ENCODE peak calls at places on chromosomes 2 and 18, in nine cellular contexts. One of them, this sample, is unnamed.

GRCh38 chr2:208097313-208097712 is 27.0 kb downstream of the CRYGD start:
- DNase-seq in PC-3: no peak
- DNase-seq in endothelial cell of umbilical vein: no peak
- DNase-seq in epithelial cell of proximal tubule: no peak
- DNase-seq in cardiac fibroblast: no peak
- DNase-seq in HCT116: no peak
- DNase-seq in HepG2: no peak
- DNase-seq in IMR-90: no peak
- DNase-seq in heart left ventricle: no peak
- DNase-seq in this sample: no peak

GRCh38 chr2:240997141-240997855 is 1.1 kb upstream of the SNED1 start:
- DNase-seq in PC-3: no peak
- DNase-seq in endothelial cell of umbilical vein: peak; percentile 64
- DNase-seq in epithelial cell of proximal tubule: no peak
- DNase-seq in cardiac fibroblast: peak; percentile 43
- DNase-seq in HCT116: no peak
- DNase-seq in HepG2: peak; percentile 27
- DNase-seq in IMR-90: no peak
- DNase-seq in heart left ventricle: peak; percentile 34
- DNase-seq in this sample: no peak

GRCh38 chr2:136139601-136140000 is 21.7 kb upstream of the CXCR4 start:
- DNase-seq in PC-3: no peak
- DNase-seq in endothelial cell of umbilical vein: no peak
- DNase-seq in epithelial cell of proximal tubule: no peak
- DNase-seq in cardiac fibroblast: no peak
- DNase-seq in HCT116: no peak
- DNase-seq in HepG2: no peak
- DNase-seq in IMR-90: no peak
- DNase-seq in heart left ventricle: no peak
- DNase-seq in this sample: no peak

GRCh38 chr18:79784965-79785770 is 12.6 kb upstream of the KCNG2 start:
- DNase-seq in PC-3: no peak
- DNase-seq in endothelial cell of umbilical vein: no peak
- DNase-seq in epithelial cell of proximal tubule: no peak
- DNase-seq in cardiac fibroblast: peak; percentile 53
- DNase-seq in HCT116: no peak
- DNase-seq in HepG2: no peak
- DNase-seq in IMR-90: peak; percentile 32
- DNase-seq in heart left ventricle: no peak
- DNase-seq in this sample: no peak

GRCh38 chr2:149080964-149081363 is 42.5 kb downstream of the LYPD6B start:
- DNase-seq in PC-3: no peak
- DNase-seq in endothelial cell of umbilical vein: no peak
- DNase-seq in epithelial cell of proximal tubule: no peak
- DNase-seq in cardiac fibroblast: no peak
- DNase-seq in HCT116: no peak
- DNase-seq in HepG2: no peak
- DNase-seq in IMR-90: no peak
- DNase-seq in heart left ventricle: no peak
- DNase-seq in this sample: no peak

GRCh38 chr2:10283106-10284062 is 19.3 kb upstream of the HPCAL1 start:
- DNase-seq in PC-3: peak; percentile 98
- DNase-seq in endothelial cell of umbilical vein: peak; percentile 65
- DNase-seq in epithelial cell of proximal tubule: no peak
- DNase-seq in cardiac fibroblast: peak; percentile 59
- DNase-seq in HCT116: peak; percentile 88
- DNase-seq in HepG2: peak; percentile 45
- DNase-seq in IMR-90: peak; percentile 87
- DNase-seq in heart left ventricle: no peak
- DNase-seq in this sample: peak; percentile 84

GRCh38 chr18:28183418-28184078 is 6.6 kb upstream of the CDH2 start:
- DNase-seq in PC-3: peak; percentile 73
- DNase-seq in endothelial cell of umbilical vein: no peak
- DNase-seq in epithelial cell of proximal tubule: no peak
- DNase-seq in cardiac fibroblast: peak; percentile 39
- DNase-seq in HCT116: no peak
- DNase-seq in HepG2: peak; percentile 82
- DNase-seq in IMR-90: peak; percentile 46
- DNase-seq in heart left ventricle: no peak
- DNase-seq in this sample: peak; percentile 90

GRCh38 chr2:178306351-178307073 is 112.2 kb downstream of the OSBPL6 start:
- DNase-seq in PC-3: peak; percentile 67
- DNase-seq in endothelial cell of umbilical vein: peak; percentile 65
- DNase-seq in epithelial cell of proximal tubule: no peak
- DNase-seq in cardiac fibroblast: peak; percentile 61
- DNase-seq in HCT116: peak; percentile 24
- DNase-seq in HepG2: peak; percentile 62
- DNase-seq in IMR-90: peak; percentile 58
- DNase-seq in heart left ventricle: peak; percentile 46
- DNase-seq in this sample: no peak

GRCh38 chr2:113407446-113408099 is 29.9 kb upstream of the ZNG1B start:
- DNase-seq in PC-3: peak; percentile 82
- DNase-seq in endothelial cell of umbilical vein: no peak
- DNase-seq in epithelial cell of proximal tubule: no peak
- DNase-seq in cardiac fibroblast: no peak
- DNase-seq in HCT116: peak; percentile 31
- DNase-seq in HepG2: peak; percentile 81
- DNase-seq in IMR-90: peak; percentile 13
- DNase-seq in heart left ventricle: no peak
- DNase-seq in this sample: peak; percentile 5

GRCh38 chr2:63743976-63744331 is 97.7 kb upstream of the UGP2 start:
- DNase-seq in PC-3: no peak
- DNase-seq in endothelial cell of umbilical vein: no peak
- DNase-seq in epithelial cell of proximal tubule: no peak
- DNase-seq in cardiac fibroblast: no peak
- DNase-seq in HCT116: no peak
- DNase-seq in HepG2: no peak
- DNase-seq in IMR-90: no peak
- DNase-seq in heart left ventricle: no peak
- DNase-seq in this sample: no peak

GRCh38 chr18:11047817-11048216 is 101.6 kb downstream of the PIEZO2 start:
- DNase-seq in PC-3: no peak
- DNase-seq in endothelial cell of umbilical vein: no peak
- DNase-seq in epithelial cell of proximal tubule: no peak
- DNase-seq in cardiac fibroblast: no peak
- DNase-seq in HCT116: no peak
- DNase-seq in HepG2: no peak
- DNase-seq in IMR-90: no peak
- DNase-seq in heart left ventricle: no peak
- DNase-seq in this sample: no peak

GRCh38 chr2:223860809-223861738 is 23.7 kb upstream of the AP1S3 start:
- DNase-seq in PC-3: peak; percentile 95
- DNase-seq in endothelial cell of umbilical vein: no peak
- DNase-seq in epithelial cell of proximal tubule: peak; percentile 86
- DNase-seq in cardiac fibroblast: peak; percentile 88
- DNase-seq in HCT116: peak; percentile 82
- DNase-seq in HepG2: peak; percentile 97
- DNase-seq in IMR-90: peak; percentile 77
- DNase-seq in heart left ventricle: no peak
- DNase-seq in this sample: peak; percentile 35
- TF ChIP-seq CTCF in PC-3: peak; percentile 50
- TF ChIP-seq CTCF in endothelial cell of umbilical vein: no peak
- TF ChIP-seq CTCF in epithelial cell of proximal tubule: peak; percentile 41
- TF ChIP-seq CTCF in cardiac fibroblast: peak; percentile 11
- TF ChIP-seq CTCF in HCT116: peak; percentile 25
- TF ChIP-seq CTCF in HepG2: peak; percentile 63
- TF ChIP-seq CTCF in IMR-90: no peak
- TF ChIP-seq CTCF in heart left ventricle: no peak
- TF ChIP-seq CTCF in this sample: no peak

GRCh38 chr2:218293715-218294429 is 1.6 kb upstream of the TMBIM1 start:
- DNase-seq in PC-3: no peak
- DNase-seq in endothelial cell of umbilical vein: no peak
- DNase-seq in epithelial cell of proximal tubule: no peak
- DNase-seq in cardiac fibroblast: no peak
- DNase-seq in HCT116: no peak
- DNase-seq in HepG2: no peak
- DNase-seq in IMR-90: no peak
- DNase-seq in heart left ventricle: no peak
- DNase-seq in this sample: no peak

GRCh38 chr2:218294430-218294999 is 2.2 kb upstream of the TMBIM1 start:
- DNase-seq in PC-3: no peak
- DNase-seq in endothelial cell of umbilical vein: no peak
- DNase-seq in epithelial cell of proximal tubule: no peak
- DNase-seq in cardiac fibroblast: no peak
- DNase-seq in HCT116: no peak
- DNase-seq in HepG2: no peak
- DNase-seq in IMR-90: no peak
- DNase-seq in heart left ventricle: no peak
- DNase-seq in this sample: no peak

GRCh38 chr2:218298314-218298875 is 6.1 kb upstream of the TMBIM1 start:
- DNase-seq in PC-3: no peak
- DNase-seq in endothelial cell of umbilical vein: no peak
- DNase-seq in epithelial cell of proximal tubule: no peak
- DNase-seq in cardiac fibroblast: no peak
- DNase-seq in HCT116: no peak
- DNase-seq in HepG2: no peak
- DNase-seq in IMR-90: no peak
- DNase-seq in heart left ventricle: no peak
- DNase-seq in this sample: no peak

GRCh38 chr2:218295029-218295428 is 2.7 kb upstream of the TMBIM1 start:
- DNase-seq in PC-3: peak; percentile 81
- DNase-seq in endothelial cell of umbilical vein: peak; percentile 90
- DNase-seq in epithelial cell of proximal tubule: no peak
- DNase-seq in cardiac fibroblast: peak; percentile 68
- DNase-seq in HCT116: no peak
- DNase-seq in HepG2: no peak
- DNase-seq in IMR-90: no peak
- DNase-seq in heart left ventricle: no peak
- DNase-seq in this sample: no peak

DNA sequence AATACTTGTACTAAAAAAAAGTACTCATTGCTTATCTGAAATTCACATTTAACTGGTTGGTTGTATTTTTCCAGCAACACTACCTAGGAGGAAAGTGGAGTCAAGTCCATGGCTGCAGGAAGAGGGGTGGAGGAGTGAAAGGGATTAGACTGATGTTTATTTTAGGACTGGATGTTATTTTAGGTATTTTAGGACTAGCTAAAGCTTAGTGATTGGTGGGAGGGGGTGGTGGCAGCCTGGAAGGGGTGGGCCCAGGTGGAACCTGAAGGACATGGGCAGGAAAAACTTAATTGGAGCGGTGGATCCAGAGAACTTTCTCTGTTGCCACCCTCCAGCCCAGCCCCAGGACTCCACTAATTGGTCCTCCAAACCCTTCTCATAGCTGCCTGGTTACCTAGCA is 3.9 kb upstream of the TMBIM1 start:
- DNase-seq in PC-3: no peak
- DNase-seq in endothelial cell of umbilical vein: no peak
- DNase-seq in epithelial cell of proximal tubule: no peak
- DNase-seq in cardiac fibroblast: no peak
- DNase-seq in HCT116: no peak
- DNase-seq in HepG2: no peak
- DNase-seq in IMR-90: no peak
- DNase-seq in heart left ventricle: no peak
- DNase-seq in this sample: no peak
- TF ChIP-seq CTCF in PC-3: no peak
- TF ChIP-seq CTCF in endothelial cell of umbilical vein: no peak
- TF ChIP-seq CTCF in epithelial cell of proximal tubule: no peak
- TF ChIP-seq CTCF in cardiac fibroblast: no peak
- TF ChIP-seq CTCF in HCT116: no peak
- TF ChIP-seq CTCF in HepG2: no peak
- TF ChIP-seq CTCF in IMR-90: no peak
- TF ChIP-seq CTCF in heart left ventricle: no peak
- TF ChIP-seq CTCF in this sample: no peak

DNA sequence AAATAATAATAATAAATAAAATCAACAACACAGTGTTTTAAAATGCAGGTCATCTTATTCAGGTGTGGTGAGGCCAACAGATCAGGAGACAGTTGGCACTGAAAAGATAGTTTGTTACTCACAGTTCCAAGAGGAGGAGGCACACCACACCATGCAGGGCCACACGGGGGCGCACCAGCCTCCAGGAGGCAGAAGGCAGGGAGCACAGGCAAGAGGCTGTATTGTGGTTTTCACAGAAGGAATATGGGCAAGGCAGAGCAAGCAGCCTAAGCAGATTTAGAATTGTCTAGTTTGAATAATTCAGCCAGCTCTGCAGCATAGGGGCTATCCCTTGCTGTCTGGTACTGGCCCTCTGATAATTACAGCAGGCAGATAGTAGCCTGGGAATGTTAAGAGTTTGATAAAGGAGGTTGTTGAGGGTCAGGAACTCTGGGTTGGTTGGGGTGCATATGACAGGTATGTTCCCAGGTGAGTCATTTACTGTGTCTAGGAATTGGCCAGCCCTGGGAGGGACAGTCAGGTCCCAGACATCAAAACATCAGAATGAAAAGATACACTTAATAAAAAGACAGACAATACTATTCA is 31.3 kb downstream of the KIAA2012 start:
- DNase-seq in PC-3: peak; percentile 65
- DNase-seq in endothelial cell of umbilical vein: peak; percentile 24
- DNase-seq in epithelial cell of proximal tubule: no peak
- DNase-seq in cardiac fibroblast: peak; percentile 78
- DNase-seq in HCT116: peak; percentile 40
- DNase-seq in HepG2: peak; percentile 36
- DNase-seq in IMR-90: peak; percentile 54
- DNase-seq in heart left ventricle: no peak
- DNase-seq in this sample: peak; percentile 65
- TF ChIP-seq CTCF in PC-3: peak; percentile 84
- TF ChIP-seq CTCF in endothelial cell of umbilical vein: peak; percentile 69
- TF ChIP-seq CTCF in epithelial cell of proximal tubule: peak; percentile 82
- TF ChIP-seq CTCF in cardiac fibroblast: peak; percentile 85
- TF ChIP-seq CTCF in HCT116: peak; percentile 92
- TF ChIP-seq CTCF in HepG2: peak; percentile 87
- TF ChIP-seq CTCF in IMR-90: peak; percentile 68
- TF ChIP-seq CTCF in heart left ventricle: peak; percentile 40
- TF ChIP-seq CTCF in this sample: peak; percentile 93

DNA sequence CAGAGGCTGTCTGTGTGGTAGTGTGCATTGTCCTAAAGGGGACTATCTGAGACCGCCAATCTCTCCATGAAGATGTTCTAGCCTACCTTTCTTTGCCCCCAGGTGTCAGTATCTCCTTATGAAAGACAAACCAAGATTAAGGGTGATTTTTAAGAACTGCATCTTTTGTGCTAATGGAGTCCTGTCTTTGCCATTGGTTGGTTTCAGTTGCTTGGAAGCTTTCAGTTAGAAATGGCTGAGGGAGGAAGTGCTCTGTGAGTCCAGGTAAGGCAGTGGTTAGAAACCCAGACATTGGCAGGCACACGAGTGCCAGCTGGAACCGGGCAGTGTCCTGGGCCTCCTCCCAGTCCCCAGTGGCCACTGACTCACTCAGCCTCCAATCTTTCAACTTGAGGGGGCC is 111.3 kb downstream of the DOCK10 start:
- DNase-seq in PC-3: no peak
- DNase-seq in endothelial cell of umbilical vein: no peak
- DNase-seq in epithelial cell of proximal tubule: no peak
- DNase-seq in cardiac fibroblast: no peak
- DNase-seq in HCT116: no peak
- DNase-seq in HepG2: no peak
- DNase-seq in IMR-90: no peak
- DNase-seq in heart left ventricle: no peak
- DNase-seq in this sample: no peak
- TF ChIP-seq CTCF in PC-3: peak; percentile 41
- TF ChIP-seq CTCF in endothelial cell of umbilical vein: no peak
- TF ChIP-seq CTCF in epithelial cell of proximal tubule: peak; percentile 26
- TF ChIP-seq CTCF in cardiac fibroblast: no peak
- TF ChIP-seq CTCF in HCT116: peak; percentile 37
- TF ChIP-seq CTCF in HepG2: no peak
- TF ChIP-seq CTCF in IMR-90: no peak
- TF ChIP-seq CTCF in heart left ventricle: no peak
- TF ChIP-seq CTCF in this sample: peak; percentile 28

GRCh38 chr18:61951396-61951795 is 58.6 kb upstream of the RNF152 start:
- DNase-seq in PC-3: no peak
- DNase-seq in endothelial cell of umbilical vein: no peak
- DNase-seq in epithelial cell of proximal tubule: no peak
- DNase-seq in cardiac fibroblast: no peak
- DNase-seq in HCT116: no peak
- DNase-seq in HepG2: no peak
- DNase-seq in IMR-90: no peak
- DNase-seq in heart left ventricle: no peak
- DNase-seq in this sample: no peak
- TF ChIP-seq CTCF in PC-3: no peak
- TF ChIP-seq CTCF in endothelial cell of umbilical vein: no peak
- TF ChIP-seq CTCF in epithelial cell of proximal tubule: no peak
- TF ChIP-seq CTCF in cardiac fibroblast: no peak
- TF ChIP-seq CTCF in HCT116: no peak
- TF ChIP-seq CTCF in HepG2: no peak
- TF ChIP-seq CTCF in IMR-90: no peak
- TF ChIP-seq CTCF in heart left ventricle: no peak
- TF ChIP-seq CTCF in this sample: no peak

This sample was measured in HFFc6.